ENCODE peak calls at places on chromosomes 6 and 20, in six cellular contexts. One of them, this sample, is unnamed.

GRCh38 chr6:151689499-151690201 is 117.8 kb upstream of the ESR1 start:
- DNase-seq in Peyer's patch: no peak
- DNase-seq in fibroblast of pulmonary artery: no peak
- DNase-seq in WERI-Rb-1: no peak
- DNase-seq in cardiac muscle cell: no peak
- DNase-seq in aorta: no peak
- DNase-seq in this sample: no peak

GRCh38 chr20:2010533-2010932 is 16.7 kb upstream of the PDYN start:
- DNase-seq in Peyer's patch: no peak
- DNase-seq in fibroblast of pulmonary artery: no peak
- DNase-seq in WERI-Rb-1: no peak
- DNase-seq in cardiac muscle cell: no peak
- DNase-seq in aorta: no peak
- DNase-seq in this sample: no peak

GRCh38 chr20:33908351-33908750 is 85.4 kb upstream of the RALY start:
- DNase-seq in Peyer's patch: no peak
- DNase-seq in fibroblast of pulmonary artery: peak
- DNase-seq in WERI-Rb-1: no peak
- DNase-seq in cardiac muscle cell: peak
- DNase-seq in aorta: no peak
- DNase-seq in this sample: no peak

GRCh38 chr20:8335796-8336195 is 203.7 kb downstream of the PLCB1 start:
- DNase-seq in Peyer's patch: no peak
- DNase-seq in fibroblast of pulmonary artery: no peak
- DNase-seq in WERI-Rb-1: no peak
- DNase-seq in cardiac muscle cell: no peak
- DNase-seq in aorta: no peak
- DNase-seq in this sample: no peak

GRCh38 chr6:11788043-11788442 is 9.4 kb upstream of the ADTRP start:
- DNase-seq in Peyer's patch: no peak
- DNase-seq in fibroblast of pulmonary artery: no peak
- DNase-seq in WERI-Rb-1: no peak
- DNase-seq in cardiac muscle cell: no peak
- DNase-seq in aorta: no peak
- DNase-seq in this sample: no peak

GRCh38 chr20:8431538-8432434 is 299.7 kb downstream of the PLCB1 start:
- DNase-seq in Peyer's patch: no peak
- DNase-seq in fibroblast of pulmonary artery: peak
- DNase-seq in WERI-Rb-1: peak
- DNase-seq in cardiac muscle cell: peak
- DNase-seq in aorta: no peak
- DNase-seq in this sample: no peak

GRCh38 chr20:4613718-4614620 is 107.7 kb upstream of the PRND start:
- DNase-seq in Peyer's patch: peak
- DNase-seq in fibroblast of pulmonary artery: peak
- DNase-seq in WERI-Rb-1: peak
- DNase-seq in cardiac muscle cell: peak
- DNase-seq in aorta: peak
- DNase-seq in this sample: peak

GRCh38 chr6:25842526-25842925 is 10.7 kb upstream of the SLC17A1 start:
- DNase-seq in Peyer's patch: no peak
- DNase-seq in fibroblast of pulmonary artery: no peak
- DNase-seq in WERI-Rb-1: no peak
- DNase-seq in cardiac muscle cell: no peak
- DNase-seq in aorta: no peak
- DNase-seq in this sample: no peak

GRCh38 chr6:160678230-160678629 is 14.2 kb upstream of the LPA start:
- DNase-seq in Peyer's patch: no peak
- DNase-seq in fibroblast of pulmonary artery: no peak
- DNase-seq in WERI-Rb-1: no peak
- DNase-seq in cardiac muscle cell: no peak
- DNase-seq in aorta: no peak
- DNase-seq in this sample: no peak

GRCh38 chr6:17987576-17988421 is at the start of gene KIF13A:
- DNase-seq in Peyer's patch: peak
- DNase-seq in fibroblast of pulmonary artery: peak
- DNase-seq in WERI-Rb-1: peak
- DNase-seq in cardiac muscle cell: peak
- DNase-seq in aorta: peak
- DNase-seq in this sample: peak

GRCh38 chr6:35230950-35231349 is 17.2 kb downstream of the SCUBE3 start:
- DNase-seq in Peyer's patch: no peak
- DNase-seq in fibroblast of pulmonary artery: peak
- DNase-seq in WERI-Rb-1: no peak
- DNase-seq in cardiac muscle cell: peak
- DNase-seq in aorta: peak
- DNase-seq in this sample: no peak

GRCh38 chr6:114364295-114364694 is 21.5 kb upstream of the HS3ST5 start:
- DNase-seq in Peyer's patch: no peak
- DNase-seq in fibroblast of pulmonary artery: peak
- DNase-seq in WERI-Rb-1: no peak
- DNase-seq in cardiac muscle cell: no peak
- DNase-seq in aorta: no peak
- DNase-seq in this sample: no peak

GRCh38 chr6:168929871-168930450 is 323.7 kb downstream of the THBS2 start:
- DNase-seq in Peyer's patch: no peak
- DNase-seq in fibroblast of pulmonary artery: no peak
- DNase-seq in WERI-Rb-1: no peak
- DNase-seq in cardiac muscle cell: no peak
- DNase-seq in aorta: no peak
- DNase-seq in this sample: no peak

GRCh38 chr6:83126223-83126622 is 58.8 kb downstream of the DOP1A start:
- DNase-seq in Peyer's patch: no peak
- DNase-seq in fibroblast of pulmonary artery: no peak
- DNase-seq in WERI-Rb-1: no peak
- DNase-seq in cardiac muscle cell: no peak
- DNase-seq in aorta: no peak
- DNase-seq in this sample: no peak

GRCh38 chr20:8372819-8373218 is 240.8 kb downstream of the PLCB1 start:
- DNase-seq in Peyer's patch: no peak
- DNase-seq in fibroblast of pulmonary artery: no peak
- DNase-seq in WERI-Rb-1: no peak
- DNase-seq in cardiac muscle cell: no peak
- DNase-seq in aorta: no peak
- DNase-seq in this sample: no peak

GRCh38 chr20:17910828-17911294 is 57.7 kb downstream of the SNX5 start:
- DNase-seq in Peyer's patch: no peak
- DNase-seq in fibroblast of pulmonary artery: peak
- DNase-seq in WERI-Rb-1: no peak
- DNase-seq in cardiac muscle cell: peak
- DNase-seq in aorta: no peak
- DNase-seq in this sample: no peak

GRCh38 chr6:52365871-52366540 is 4.1 kb downstream of the PAQR8 start:
- DNase-seq in Peyer's patch: no peak
- DNase-seq in fibroblast of pulmonary artery: peak
- DNase-seq in WERI-Rb-1: no peak
- DNase-seq in cardiac muscle cell: peak
- DNase-seq in aorta: no peak
- DNase-seq in this sample: no peak

GRCh38 chr6:1757133-1757532 is 147.4 kb downstream of the FOXC1 start:
- DNase-seq in Peyer's patch: no peak
- DNase-seq in fibroblast of pulmonary artery: no peak
- DNase-seq in WERI-Rb-1: no peak
- DNase-seq in cardiac muscle cell: no peak
- DNase-seq in aorta: no peak
- DNase-seq in this sample: no peak

GRCh38 chr6:107310362-107310761 is 149.0 kb downstream of the PDSS2 start:
- DNase-seq in Peyer's patch: no peak
- DNase-seq in fibroblast of pulmonary artery: no peak
- DNase-seq in WERI-Rb-1: no peak
- DNase-seq in cardiac muscle cell: no peak
- DNase-seq in aorta: no peak
- DNase-seq in this sample: no peak

GRCh38 chr6:15129872-15130271 is 116.0 kb upstream of the JARID2 start:
- DNase-seq in Peyer's patch: no peak
- DNase-seq in fibroblast of pulmonary artery: no peak
- DNase-seq in WERI-Rb-1: no peak
- DNase-seq in cardiac muscle cell: no peak
- DNase-seq in aorta: no peak
- DNase-seq in this sample: no peak

GRCh38 chr6:133906050-133906449 is 17.1 kb downstream of the TCF21 start:
- DNase-seq in Peyer's patch: no peak
- DNase-seq in fibroblast of pulmonary artery: peak
- DNase-seq in WERI-Rb-1: no peak
- DNase-seq in cardiac muscle cell: peak
- DNase-seq in aorta: no peak
- DNase-seq in this sample: no peak

GRCh38 chr6:134826889-134827737 is 122.8 kb downstream of the ALDH8A1 start:
- DNase-seq in Peyer's patch: no peak
- DNase-seq in fibroblast of pulmonary artery: peak
- DNase-seq in WERI-Rb-1: no peak
- DNase-seq in cardiac muscle cell: peak
- DNase-seq in aorta: peak
- DNase-seq in this sample: no peak

GRCh38 chr20:58131111-58131510 is 97.3 kb downstream of the ANKRD60 start:
- DNase-seq in Peyer's patch: no peak
- DNase-seq in fibroblast of pulmonary artery: no peak
- DNase-seq in WERI-Rb-1: peak
- DNase-seq in cardiac muscle cell: peak
- DNase-seq in aorta: no peak
- DNase-seq in this sample: no peak

GRCh38 chr6:136282906-136283305 is 6.7 kb downstream of the BCLAF1 start:
- DNase-seq in Peyer's patch: no peak
- DNase-seq in fibroblast of pulmonary artery: no peak
- DNase-seq in WERI-Rb-1: no peak
- DNase-seq in cardiac muscle cell: no peak
- DNase-seq in aorta: no peak
- DNase-seq in this sample: no peak
- H3K4me3 ChIP-seq in Peyer's patch: no peak
- H3K4me3 ChIP-seq in fibroblast of pulmonary artery: no peak
- H3K4me3 ChIP-seq in WERI-Rb-1: no peak
- H3K4me3 ChIP-seq in cardiac muscle cell: no peak
- H3K4me3 ChIP-seq in aorta: no peak
- H3K4me3 ChIP-seq in this sample: peak

DNA sequence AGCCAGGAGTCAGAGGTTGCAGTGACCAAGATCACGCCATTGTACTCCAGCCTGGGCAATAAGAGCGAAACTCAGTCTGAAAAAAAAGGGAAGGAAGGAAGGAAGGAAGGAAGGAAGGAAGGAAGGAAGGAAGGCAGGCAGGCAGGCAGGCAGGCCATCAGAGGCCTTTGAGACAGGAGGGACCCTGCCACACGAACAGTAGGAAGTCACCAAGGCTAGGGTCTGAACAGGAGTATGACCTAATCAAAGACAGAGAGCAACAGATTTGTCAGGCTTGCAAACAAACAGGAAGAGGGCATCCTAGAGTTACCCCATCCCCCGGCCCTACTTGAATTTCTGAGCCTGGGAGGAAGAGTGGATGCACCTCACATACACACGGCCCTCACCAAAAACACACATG is 67.1 kb downstream of the FGD2 start:
- DNase-seq in Peyer's patch: no peak
- DNase-seq in fibroblast of pulmonary artery: no peak
- DNase-seq in WERI-Rb-1: no peak
- DNase-seq in cardiac muscle cell: no peak
- DNase-seq in aorta: no peak
- DNase-seq in this sample: no peak
- H3K4me3 ChIP-seq in Peyer's patch: no peak
- H3K4me3 ChIP-seq in fibroblast of pulmonary artery: no peak
- H3K4me3 ChIP-seq in WERI-Rb-1: no peak
- H3K4me3 ChIP-seq in cardiac muscle cell: no peak
- H3K4me3 ChIP-seq in aorta: no peak
- H3K4me3 ChIP-seq in this sample: no peak

DNA sequence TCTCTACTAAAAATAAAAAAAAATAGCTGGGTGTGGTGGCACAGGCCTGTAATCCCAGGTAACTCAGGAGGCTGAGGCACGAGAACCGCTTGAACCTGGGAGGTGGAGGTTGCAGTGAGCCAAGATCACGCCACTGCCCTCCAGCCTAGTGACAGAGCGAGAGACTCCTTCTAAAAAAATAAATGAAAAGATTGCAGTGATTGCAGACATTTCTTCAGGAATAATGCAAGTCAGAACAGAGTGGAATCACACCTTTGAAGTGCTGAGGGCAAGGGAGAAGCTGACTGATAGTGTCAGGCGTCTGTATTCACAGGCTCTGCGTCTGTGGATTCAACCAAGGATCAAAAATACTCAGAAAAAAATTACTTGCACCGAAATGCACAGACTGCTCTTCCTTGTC is 2.6 kb upstream of the TCFL5 start:
- DNase-seq in Peyer's patch: no peak
- DNase-seq in fibroblast of pulmonary artery: no peak
- DNase-seq in WERI-Rb-1: no peak
- DNase-seq in cardiac muscle cell: no peak
- DNase-seq in aorta: no peak
- DNase-seq in this sample: no peak
- H3K4me3 ChIP-seq in Peyer's patch: no peak
- H3K4me3 ChIP-seq in fibroblast of pulmonary artery: no peak
- H3K4me3 ChIP-seq in WERI-Rb-1: no peak
- H3K4me3 ChIP-seq in cardiac muscle cell: no peak
- H3K4me3 ChIP-seq in aorta: no peak
- H3K4me3 ChIP-seq in this sample: no peak

GRCh38 chr6:138107752-138108592 is 753 bp upstream of the PERP start:
- DNase-seq in Peyer's patch: peak
- DNase-seq in fibroblast of pulmonary artery: no peak
- DNase-seq in WERI-Rb-1: peak
- DNase-seq in cardiac muscle cell: no peak
- DNase-seq in aorta: peak
- DNase-seq in this sample: no peak

GRCh38 chr6:138105880-138106664 is 1.1 kb downstream of the PERP start:
- DNase-seq in Peyer's patch: no peak
- DNase-seq in fibroblast of pulmonary artery: no peak
- DNase-seq in WERI-Rb-1: no peak
- DNase-seq in cardiac muscle cell: no peak
- DNase-seq in aorta: no peak
- DNase-seq in this sample: no peak

GRCh38 chr6:138106665-138107077 is 548 bp downstream of the PERP start:
- DNase-seq in Peyer's patch: no peak
- DNase-seq in fibroblast of pulmonary artery: no peak
- DNase-seq in WERI-Rb-1: no peak
- DNase-seq in cardiac muscle cell: no peak
- DNase-seq in aorta: no peak
- DNase-seq in this sample: no peak

GRCh38 chr6:138105446-138105845 is 1.8 kb downstream of the PERP start:
- DNase-seq in Peyer's patch: no peak
- DNase-seq in fibroblast of pulmonary artery: no peak
- DNase-seq in WERI-Rb-1: no peak
- DNase-seq in cardiac muscle cell: no peak
- DNase-seq in aorta: no peak
- DNase-seq in this sample: no peak

GRCh38 chr6:138107078-138107751 is at the start of gene PERP:
- DNase-seq in Peyer's patch: peak
- DNase-seq in fibroblast of pulmonary artery: peak
- DNase-seq in WERI-Rb-1: peak
- DNase-seq in cardiac muscle cell: peak
- DNase-seq in aorta: peak
- DNase-seq in this sample: peak
- H3K4me3 ChIP-seq in Peyer's patch: peak
- H3K4me3 ChIP-seq in fibroblast of pulmonary artery: peak
- H3K4me3 ChIP-seq in WERI-Rb-1: peak
- H3K4me3 ChIP-seq in cardiac muscle cell: peak
- H3K4me3 ChIP-seq in aorta: peak
- H3K4me3 ChIP-seq in this sample: peak

This sample was measured in naive thymus-derived CD4-positive, alpha-beta T cell.